ENCODE peak calls at places on chromosomes 3 and 15, in seven cellular contexts. Z is Calu3, C is DMS153, P is right atrium auricular region, F is AG20443, L is non-pigmented ciliary epithelial cell, H is hypothalamus. E is an unnamed sample.

GRCh38 chr15:80777836-80778620 is 1.1 kb upstream of the CEMIP start:
- DNase-seq in Z (peak; percentile 28), C (peak; percentile 2), P (no peak), F (no peak), L (no peak), H (no peak), E (no peak)

GRCh38 chr15:41866263-41866703 is 27.6 kb downstream of the SPTBN5 start:
- DNase-seq in Z (no peak), C (no peak), P (no peak), F (no peak), L (no peak), H (no peak), E (no peak)

GRCh38 chr3:188712257-188712924 is 459.4 kb upstream of the TPRG1 start:
- DNase-seq in Z (no peak), C (no peak), P (no peak), F (peak; percentile 20), L (peak; percentile 76), H (no peak), E (peak; percentile 55)

GRCh38 chr3:46700772-46701171 is 420 bp upstream of the TMIE start:
- DNase-seq in Z (no peak), C (no peak), P (no peak), F (no peak), L (no peak), H (peak; percentile 28), E (no peak)

GRCh38 chr15:38828031-38828532 is 263.5 kb upstream of the RASGRP1 start:
- DNase-seq in Z (no peak), C (no peak), P (no peak), F (peak; percentile 37), L (no peak), H (no peak), E (no peak)

GRCh38 chr15:40081691-40082194 is 26.9 kb downstream of the BMF start:
- DNase-seq in Z (peak; percentile 72), C (no peak), P (peak; percentile 84), F (peak; percentile 71), L (no peak), H (peak; percentile 46), E (no peak)

GRCh38 chr3:181969925-181970324 is 258.2 kb downstream of the SOX2 start:
- DNase-seq in Z (no peak), C (no peak), P (no peak), F (no peak), L (no peak), H (no peak), E (no peak)

GRCh38 chr3:14369675-14370669 is 32.4 kb upstream of the SLC6A6 start:
- DNase-seq in Z (peak; percentile 89), C (peak; percentile 60), P (no peak), F (no peak), L (no peak), H (no peak), E (no peak)

GRCh38 chr15:83854950-83855707 is 201.2 kb downstream of the ADAMTSL3 start:
- DNase-seq in Z (no peak), C (no peak), P (no peak), F (no peak), L (no peak), H (no peak), E (no peak)

GRCh38 chr15:73082719-73083275 is 30.5 kb downstream of the NEO1 start:
- DNase-seq in Z (no peak), C (no peak), P (no peak), F (no peak), L (no peak), H (no peak), E (no peak)

GRCh38 chr15:52780172-52780980 is 9.8 kb downstream of the ONECUT1 start:
- DNase-seq in Z (peak; percentile 71), C (no peak), P (peak; percentile 69), F (peak; percentile 78), L (no peak), H (peak; percentile 11), E (no peak)

GRCh38 chr3:42043116-42043796 is 47.9 kb upstream of the TRAK1 start:
- DNase-seq in Z (no peak), C (peak; percentile 32), P (peak; percentile 66), F (peak; percentile 53), L (no peak), H (no peak), E (no peak)

GRCh38 chr3:177470200-177470941 is 273.1 kb upstream of the TBL1XR1 start:
- DNase-seq in Z (no peak), C (no peak), P (no peak), F (no peak), L (peak; percentile 63), H (no peak), E (no peak)

GRCh38 chr15:83292317-83292716 is 7.9 kb upstream of the BNC1 start:
- DNase-seq in Z (no peak), C (no peak), P (no peak), F (peak; percentile 55), L (no peak), H (no peak), E (peak; percentile 47)

GRCh38 chr3:100103558-100104441 is 10.5 kb downstream of the FILIP1L start:
- DNase-seq in Z (no peak), C (peak; percentile 80), P (no peak), F (peak; percentile 58), L (peak; percentile 60), H (no peak), E (peak; percentile 80)

GRCh38 chr15:27648359-27648758 is 450.8 kb downstream of the OCA2 start:
- DNase-seq in Z (no peak), C (no peak), P (no peak), F (no peak), L (no peak), H (no peak), E (no peak)

GRCh38 chr15:90063733-90064247 is 38.5 kb downstream of the IDH2 start:
- DNase-seq in Z (no peak), C (peak; percentile 11), P (no peak), F (no peak), L (no peak), H (no peak), E (no peak)

GRCh38 chr3:138898301-138898700 is 48.6 kb downstream of the FOXL2 start:
- DNase-seq in Z (no peak), C (no peak), P (no peak), F (peak; percentile 60), L (no peak), H (no peak), E (no peak)

GRCh38 chr3:104886220-104886995 is 480.3 kb upstream of the ALCAM start:
- DNase-seq in Z (no peak), C (no peak), P (no peak), F (peak; percentile 26), L (no peak), H (no peak), E (no peak)

GRCh38 chr3:114455432-114455831 is 161.6 kb downstream of the TIGIT start:
- DNase-seq in Z (no peak), C (no peak), P (no peak), F (no peak), L (no peak), H (no peak), E (no peak)

GRCh38 chr15:86609275-86609674 is 529.6 kb downstream of the AGBL1 start:
- DNase-seq in Z (no peak), C (no peak), P (no peak), F (no peak), L (no peak), H (no peak), E (no peak)

GRCh38 chr15:31484986-31485385 is 158.4 kb downstream of the KLF13 start:
- DNase-seq in Z (no peak), C (no peak), P (no peak), F (no peak), L (no peak), H (no peak), E (no peak)

GRCh38 chr15:80090879-80091503 is 31.5 kb downstream of the ZFAND6 start:
- DNase-seq in Z (no peak), C (no peak), P (no peak), F (no peak), L (no peak), H (no peak), E (no peak)

GRCh38 chr3:4355401-4356224 is 52.4 kb downstream of the SETMAR start:
- DNase-seq in Z (peak; percentile 41), C (no peak), P (no peak), F (no peak), L (no peak), H (no peak), E (no peak)

E was measured in skeletal muscle cell.